ENCODE peak calls at places on chromosomes 1 and 21, in four cellular contexts. R is progenitor cell of endocrine pancreas, C is neural crest cell, H is Peyer's patch. N is an unnamed sample.

GRCh38 chr1:10107985-10108663 is 75.4 kb downstream of the UBE4B start:
- DNase-seq in R (no peak), C (no peak), H (no peak), N (no peak)

GRCh38 chr1:30697977-30698376 is 25.4 kb downstream of the MATN1 start:
- DNase-seq in R (no peak), C (no peak), H (peak; percentile 35), N (no peak)

GRCh38 chr21:17514124-17514481 is 1.3 kb downstream of the CXADR start:
- DNase-seq in R (no peak), C (no peak), H (no peak), N (no peak)

GRCh38 chr1:78250201-78250600 is 204.4 kb downstream of the GIPC2 start:
- DNase-seq in R (no peak), C (no peak), H (no peak), N (no peak)

GRCh38 chr1:85465099-85465790 is at the start of gene DDAH1:
- DNase-seq in R (peak; percentile 62), C (peak; percentile 54), H (peak; percentile 81), N (no peak)

GRCh38 chr1:169809370-169810095 is 14.8 kb upstream of the METTL18 start:
- DNase-seq in R (no peak), C (peak; percentile 20), H (no peak), N (no peak)

GRCh38 chr1:200896571-200897187 is 2.0 kb downstream of the INAVA start:
- DNase-seq in R (peak; percentile 42), C (no peak), H (peak; percentile 93), N (no peak)

GRCh38 chr1:239814306-239814881 is 277.3 kb upstream of the FMN2 start:
- DNase-seq in R (no peak), C (no peak), H (no peak), N (no peak)

GRCh38 chr1:154407021-154407865 is 2.1 kb downstream of the IL6R start:
- DNase-seq in R (no peak), C (no peak), H (no peak), N (no peak)

GRCh38 chr21:33496345-33496744 is 4.8 kb upstream of the DNAJC28 start:
- DNase-seq in R (no peak), C (no peak), H (no peak), N (no peak)

GRCh38 chr1:178630418-178630817 is 94.6 kb upstream of the RALGPS2 start:
- DNase-seq in R (no peak), C (no peak), H (no peak), N (no peak)

GRCh38 chr1:247914941-247915662 is 5.0 kb upstream of the OR2T8 start:
- DNase-seq in R (no peak), C (no peak), H (no peak), N (no peak)

GRCh38 chr1:115624859-115625258 is 16.9 kb upstream of the VANGL1 start:
- DNase-seq in R (no peak), C (no peak), H (no peak), N (no peak)
- TF ChIP-seq CTCF in R (no peak), C (no peak), H (no peak), N (no peak)

GRCh38 chr21:32306021-32306780 is 7.5 kb downstream of the MRAP start:
- DNase-seq in R (peak; percentile 17), C (peak; percentile 50), H (no peak), N (no peak)
- TF ChIP-seq CTCF in R (peak; percentile 57), C (peak; percentile 57), H (no peak), N (no peak)

GRCh38 chr1:234998174-234998741 is 130.4 kb downstream of the TOMM20 start:
- DNase-seq in R (no peak), C (no peak), H (peak; percentile 85), N (no peak)
- TF ChIP-seq CTCF in R (no peak), C (no peak), H (no peak), N (no peak)

GRCh38 chr21:46022551-46023107 is 41.1 kb downstream of the COL6A1 start:
- DNase-seq in R (no peak), C (no peak), H (no peak), N (no peak)
- TF ChIP-seq CTCF in R (no peak), C (no peak), H (no peak), N (no peak)

GRCh38 chr1:70231474-70231873 is 10.3 kb downstream of the SRSF11 start:
- DNase-seq in R (no peak), C (no peak), H (no peak), N (no peak)
- TF ChIP-seq CTCF in R (no peak), C (no peak), H (no peak), N (no peak)

DNA sequence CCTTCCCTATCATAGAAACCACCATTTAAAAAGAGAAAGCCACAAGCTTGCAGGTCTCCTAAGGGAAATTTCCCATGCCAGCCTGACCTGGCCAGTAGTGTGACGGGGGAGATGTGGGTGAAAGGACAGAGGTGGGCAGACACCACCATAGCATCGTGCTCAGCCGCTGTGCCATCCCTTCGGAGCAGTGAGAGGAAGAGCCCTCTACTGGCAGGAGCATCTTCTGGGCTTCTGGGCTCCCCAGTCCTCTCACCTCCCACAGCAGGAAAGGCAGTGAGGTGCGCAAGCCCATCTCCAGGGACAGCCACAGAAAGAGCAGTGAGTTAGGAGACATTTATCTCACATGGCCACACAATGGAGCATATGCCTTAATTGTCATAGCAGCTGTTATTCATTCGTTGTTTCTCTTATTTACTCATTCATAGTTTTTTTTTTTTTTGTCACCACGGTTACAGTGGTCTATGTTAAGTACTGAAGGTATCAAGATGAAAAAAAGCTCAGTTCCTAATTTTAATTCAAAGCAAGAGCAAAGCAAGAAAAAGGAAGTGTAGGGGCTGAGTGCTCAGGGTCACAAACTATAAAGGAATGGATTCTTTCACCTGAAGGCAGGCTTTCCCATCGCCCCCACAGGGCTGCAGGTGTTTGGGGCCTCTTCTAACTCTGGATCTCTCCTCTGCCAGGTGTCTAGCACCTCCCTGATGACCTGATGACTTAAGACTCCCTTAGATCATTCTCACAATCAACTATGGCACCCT is 48.8 kb upstream of the CAMK1G start:
- DNase-seq in R (no peak), C (no peak), H (no peak), N (no peak)
- TF ChIP-seq CTCF in R (no peak), C (no peak), H (no peak), N (no peak)

DNA sequence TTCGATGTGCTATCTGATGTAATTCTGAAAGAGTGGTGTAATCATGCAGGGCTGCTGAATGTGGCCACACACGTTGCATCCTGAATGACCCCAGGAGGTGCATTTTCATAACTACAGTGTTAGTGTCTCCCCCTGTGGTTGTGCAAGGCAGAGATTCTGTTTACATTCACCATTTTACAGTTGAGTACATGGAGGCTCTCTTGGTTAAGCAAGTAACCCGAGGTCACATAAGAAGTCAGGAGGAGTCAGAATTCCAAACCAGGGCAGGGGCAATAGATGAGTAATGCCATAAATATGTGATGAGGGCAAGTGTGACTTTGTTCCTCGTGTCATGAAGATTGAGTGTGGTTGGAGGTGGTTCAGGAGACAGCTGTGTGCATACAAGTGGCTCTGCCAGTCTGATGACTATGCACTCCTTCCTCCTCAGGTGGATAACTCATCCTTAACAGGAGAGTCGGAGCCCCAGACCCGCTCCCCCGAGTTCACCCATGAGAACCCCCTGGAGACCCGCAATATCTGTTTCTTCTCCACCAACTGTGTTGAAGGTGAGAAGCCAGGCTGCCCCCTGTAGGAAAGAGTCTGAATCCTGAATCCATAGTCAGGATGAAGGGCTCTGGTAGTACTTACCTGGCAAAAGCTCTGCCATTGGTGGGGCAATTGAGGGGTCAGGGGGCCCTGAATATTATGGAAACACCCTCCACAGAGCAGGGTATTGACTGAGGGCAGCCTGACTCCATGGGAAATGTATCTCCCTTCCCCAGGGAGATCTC is 9.3 kb downstream of the ATP1A2 start:
- DNase-seq in R (no peak), C (no peak), H (no peak), N (no peak)
- TF ChIP-seq CTCF in R (no peak), C (no peak), H (no peak), N (no peak)

DNA sequence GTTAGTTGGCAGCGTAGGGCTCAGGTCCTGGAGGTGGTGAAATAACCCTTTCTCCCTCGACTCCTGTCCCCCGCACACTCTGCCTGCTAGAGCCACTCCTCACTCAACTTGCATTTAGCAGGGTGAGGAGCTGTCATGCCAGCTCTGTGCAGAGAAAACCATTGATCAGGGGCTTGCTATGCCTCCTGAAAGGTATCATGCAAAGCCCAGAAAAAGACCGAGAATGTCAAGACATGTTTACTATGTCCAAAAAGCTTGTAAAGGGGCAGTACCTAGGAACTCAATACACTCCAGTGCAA is 18.0 kb downstream of the ALDH4A1 start:
- DNase-seq in R (no peak), C (no peak), H (no peak), N (no peak)
- TF ChIP-seq CTCF in R (no peak), C (no peak), H (no peak), N (peak; percentile 43)

N was measured in natural killer cell.